ENCODE peak calls at places on chromosome X, in ten cellular contexts. W, H, I, Y, A, O, M, S, Q and X are unnamed samples.
A peak's percentile ranks its signal among the peaks of the same experiment; 100 is the strongest.

GRCh38 chrX:11724122-11725017 is 33.7 kb upstream of the MSL3 start:
- DNase-seq in W (peak; percentile 58), H (peak; percentile 56), I (no peak), Y (peak; percentile 58), A (peak; percentile 30), O (no peak), M (peak; percentile 9), S (no peak), Q (no peak), X (peak; percentile 26)

GRCh38 chrX:47498411-47498810 is 15.4 kb upstream of the ZNF41 start:
- DNase-seq in W (no peak), H (no peak), I (no peak), Y (no peak), A (no peak), O (no peak), M (no peak), S (no peak), Q (no peak), X (no peak)

GRCh38 chrX:31212856-31213748 is 141.3 kb upstream of the FTHL17 start:
- DNase-seq in W (no peak), H (no peak), I (no peak), Y (no peak), A (no peak), O (no peak), M (no peak), S (no peak), Q (no peak), X (no peak)

GRCh38 chrX:122218666-122219065 is 965.4 kb upstream of the GRIA3 start:
- DNase-seq in W (no peak), H (no peak), I (no peak), Y (no peak), A (no peak), O (no peak), M (no peak), S (no peak), Q (no peak), X (no peak)

GRCh38 chrX:17497193-17497592 is 122.2 kb downstream of the NHS start:
- DNase-seq in W (no peak), H (no peak), I (no peak), Y (no peak), A (no peak), O (no peak), M (no peak), S (no peak), Q (no peak), X (no peak)

GRCh38 chrX:35150052-35150451 is 207.5 kb downstream of the FAM47B start:
- DNase-seq in W (no peak), H (no peak), I (no peak), Y (no peak), A (no peak), O (no peak), M (no peak), S (no peak), Q (no peak), X (no peak)

GRCh38 chrX:19566359-19567141 is 51.2 kb upstream of the MAP3K15 start:
- DNase-seq in W (peak; percentile 78), H (peak; percentile 84), I (no peak), Y (peak; percentile 72), A (no peak), O (no peak), M (peak; percentile 85), S (no peak), Q (no peak), X (peak; percentile 31)

GRCh38 chrX:46447384-46447783 is 97.8 kb downstream of the ZNF674 start:
- DNase-seq in W (no peak), H (peak; percentile 29), I (peak; percentile 42), Y (peak; percentile 23), A (no peak), O (no peak), M (no peak), S (no peak), Q (no peak), X (no peak)

DNA sequence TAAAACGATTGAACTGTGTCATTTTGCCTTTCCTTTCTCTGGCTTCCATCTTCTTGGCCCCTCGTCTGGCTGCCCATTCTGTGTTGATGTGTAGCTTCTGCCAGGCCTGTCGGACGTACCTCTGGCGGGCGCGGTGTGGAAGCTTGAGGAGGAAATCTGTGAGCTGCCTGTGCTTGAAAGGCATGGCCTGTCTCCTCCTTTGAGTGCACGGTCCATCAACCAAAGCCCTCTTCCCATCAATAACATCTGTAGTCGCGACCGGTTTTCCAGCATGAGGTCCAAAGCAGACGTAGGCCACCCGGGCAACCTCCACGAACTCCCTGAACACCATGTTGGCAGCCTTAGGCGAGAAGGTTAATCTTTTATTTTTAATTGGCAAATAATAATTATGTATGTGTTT is 202.7 kb downstream of the CRLF2 start:
- DNase-seq in W (no peak), H (no peak), I (no peak), Y (no peak), A (no peak), O (no peak), M (no peak), S (no peak), Q (no peak), X (no peak)
- TF ChIP-seq CTCF in W (no peak), H (no peak), I (no peak), Y (no peak), A (no peak), O (no peak), M (no peak), S (no peak), Q (no peak), X (no peak)

GRCh38 chrX:153602621-153603020 is 3.7 kb upstream of the CCNQ start:
- DNase-seq in W (no peak), H (no peak), I (no peak), Y (no peak), A (no peak), O (no peak), M (no peak), S (no peak), Q (no peak), X (no peak)
- TF ChIP-seq CTCF in W (no peak), H (no peak), I (no peak), Y (no peak), A (no peak), O (no peak), M (no peak), S (no peak), Q (no peak), X (no peak)

GRCh38 chrX:32618154-32618553 is 593.2 kb downstream of the DMD start:
- DNase-seq in W (no peak), H (no peak), I (no peak), Y (no peak), A (no peak), O (no peak), M (no peak), S (no peak), Q (no peak), X (no peak)

DNA sequence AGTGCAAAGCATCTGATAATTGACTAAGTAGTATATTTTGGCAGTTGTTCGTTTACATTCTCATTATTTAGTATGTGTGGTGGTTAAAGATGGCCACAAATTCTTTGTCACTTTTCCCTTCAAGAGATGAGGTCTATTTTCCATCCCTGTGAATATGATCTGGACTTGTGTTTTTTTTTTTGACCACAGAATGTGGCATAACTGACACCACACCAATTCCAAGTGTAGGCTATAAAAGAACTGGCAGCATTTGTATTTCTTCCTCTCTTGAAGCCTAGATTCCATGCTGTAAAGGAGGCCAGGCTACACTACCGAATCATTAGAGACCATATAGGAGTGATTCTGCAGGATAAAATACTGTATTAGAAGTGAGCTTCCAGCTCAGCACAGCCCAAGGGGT is 596.6 kb downstream of the DMD start:
- DNase-seq in W (no peak), H (no peak), I (no peak), Y (no peak), A (no peak), O (no peak), M (no peak), S (no peak), Q (no peak), X (no peak)
- TF ChIP-seq CTCF in W (no peak), H (no peak), I (no peak), Y (no peak), A (no peak), O (no peak), M (no peak), S (no peak), Q (no peak), X (no peak)

DNA sequence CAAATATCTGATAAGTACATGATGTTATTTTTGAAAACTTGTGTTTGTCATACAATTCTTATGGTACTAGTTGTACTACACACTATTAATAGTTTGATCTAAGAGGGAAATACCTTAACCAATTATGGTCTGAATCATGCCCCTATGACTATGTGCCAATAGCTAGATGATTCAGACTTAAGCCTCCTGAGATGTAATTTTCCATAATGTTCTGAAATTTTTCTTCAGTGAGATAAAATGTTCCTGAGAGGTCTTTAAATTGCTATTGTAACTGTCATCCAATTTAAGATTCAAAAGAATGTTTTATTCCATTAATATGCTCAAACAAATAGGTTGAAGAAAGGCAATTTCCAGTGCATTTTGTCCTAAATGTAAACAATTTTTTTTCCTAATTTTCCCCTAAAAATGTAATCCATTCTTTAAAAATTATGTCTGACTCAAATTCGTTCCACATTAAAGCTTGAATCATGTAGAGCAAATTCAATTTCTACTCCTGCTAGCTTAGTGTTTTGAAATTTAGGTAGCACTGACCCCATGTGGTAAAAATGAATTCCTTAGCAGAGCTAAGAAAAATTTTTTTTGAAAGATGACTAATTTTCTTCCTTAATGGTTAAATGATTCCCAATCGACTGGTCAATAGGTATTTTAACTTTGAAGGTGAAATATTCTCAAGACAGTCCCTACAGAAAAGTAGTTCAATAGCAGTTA is 49.1 kb downstream of the APOOL start:
- DNase-seq in W (peak; percentile 81), H (peak; percentile 65), I (no peak), Y (peak; percentile 79), A (peak; percentile 26), O (no peak), M (no peak), S (no peak), Q (no peak), X (peak; percentile 14)
- TF ChIP-seq CTCF in W (peak; percentile 38), H (peak; percentile 31), I (peak; percentile 38), Y (peak; percentile 37), A (peak; percentile 53), O (peak; percentile 8), M (peak; percentile 32), S (peak; percentile 43), Q (no peak), X (no peak)

DNA sequence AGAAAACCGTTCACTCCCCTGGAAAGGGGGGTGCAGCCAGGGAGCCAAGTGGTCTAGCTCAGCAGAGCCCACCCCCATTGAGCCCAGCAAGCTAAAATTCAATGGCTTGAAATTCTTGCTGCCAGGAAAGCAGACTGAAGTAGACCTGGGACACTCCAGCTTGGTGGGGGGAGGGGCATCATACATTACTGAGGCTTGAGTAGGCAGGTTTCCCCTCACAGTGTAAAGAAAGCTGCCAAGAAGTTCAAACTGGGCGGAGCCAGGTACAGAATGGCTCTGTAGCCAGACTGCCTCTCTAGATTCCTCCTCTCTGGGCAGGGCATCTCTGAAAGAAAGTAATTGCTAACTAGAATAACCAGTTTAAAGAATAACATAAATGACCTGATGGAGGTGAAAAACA is 372.3 kb upstream of the F9 start:
- DNase-seq in W (no peak), H (no peak), I (no peak), Y (no peak), A (no peak), O (no peak), M (no peak), S (no peak), Q (no peak), X (no peak)
- TF ChIP-seq CTCF in W (no peak), H (no peak), I (no peak), Y (no peak), A (no peak), O (no peak), M (no peak), S (no peak), Q (no peak), X (no peak)